ENCODE peak calls at places on chromosomes 16 and 17, in five cellular contexts. V is SK-N-SH, A is GM23338, C is HCT116, H is HL-60. T is an unnamed sample.

GRCh38 chr16:58025351-58026138 is at the start of gene MMP15:
- DNase-seq in V (peak), A (peak), C (peak), H (peak), T (no peak)

GRCh38 chr17:57342141-57342540 is 85.8 kb downstream of the MSI2 start:
- DNase-seq in V (no peak), A (no peak), C (no peak), H (no peak), T (no peak)

GRCh38 chr17:68867759-68868516 is 87.3 kb downstream of the ABCA8 start:
- DNase-seq in V (no peak), A (peak), C (no peak), H (no peak), T (no peak)

GRCh38 chr17:64343833-64344637 is 46.6 kb downstream of the PECAM1 start:
- DNase-seq in V (no peak), A (peak), C (no peak), H (no peak), T (no peak)

GRCh38 chr16:14321542-14321941 is 250.4 kb downstream of the MRTFB start:
- DNase-seq in V (peak), A (peak), C (no peak), H (no peak), T (no peak)

GRCh38 chr17:38606646-38607611 is 1.2 kb upstream of the SRCIN1 start:
- DNase-seq in V (no peak), A (peak), C (no peak), H (no peak), T (no peak)

GRCh38 chr17:32117399-32117798 is 24.9 kb upstream of the RHOT1 start:
- DNase-seq in V (no peak), A (no peak), C (no peak), H (no peak), T (no peak)

GRCh38 chr16:89031715-89032659 is 55.0 kb upstream of the CBFA2T3 start:
- DNase-seq in V (no peak), A (no peak), C (no peak), H (peak), T (no peak)

GRCh38 chr17:48603959-48604769 is 622 bp downstream of the HOXB6 start:
- DNase-seq in V (no peak), A (peak), C (peak), H (no peak), T (no peak)

GRCh38 chr16:87628246-87628923 is 26.1 kb downstream of the JPH3 start:
- DNase-seq in V (no peak), A (no peak), C (no peak), H (no peak), T (no peak)

GRCh38 chr16:8677481-8677880 is 3.1 kb downstream of the ABAT start:
- DNase-seq in V (no peak), A (no peak), C (no peak), H (no peak), T (no peak)

GRCh38 chr17:46832945-46833839 is 14.7 kb upstream of the WNT3 start:
- DNase-seq in V (no peak), A (no peak), C (no peak), H (no peak), T (no peak)

GRCh38 chr17:17710728-17711541 is 29.7 kb downstream of the RAI1 start:
- DNase-seq in V (peak), A (peak), C (peak), H (no peak), T (no peak)

GRCh38 chr17:77786090-77786489 is 172.4 kb upstream of the TNRC6C start:
- DNase-seq in V (no peak), A (peak), C (no peak), H (no peak), T (no peak)

GRCh38 chr17:7026471-7027115 is 3.7 kb downstream of the BCL6B start:
- DNase-seq in V (no peak), A (peak), C (no peak), H (no peak), T (no peak)

GRCh38 chr17:82848022-82848592 is 8.3 kb upstream of the ZNF750 start:
- DNase-seq in V (no peak), A (no peak), C (no peak), H (no peak), T (no peak)

GRCh38 chr16:17369441-17369951 is 101.3 kb downstream of the XYLT1 start:
- DNase-seq in V (no peak), A (no peak), C (no peak), H (peak), T (no peak)

GRCh38 chr16:87060026-87060986 is 256.9 kb downstream of the C16orf95 start:
- DNase-seq in V (no peak), A (peak), C (no peak), H (no peak), T (no peak)

GRCh38 chr16:52095466-52095865 is 451.5 kb downstream of the TOX3 start:
- DNase-seq in V (no peak), A (no peak), C (no peak), H (no peak), T (no peak)

GRCh38 chr16:52086901-52087300 is 460.0 kb downstream of the TOX3 start:
- DNase-seq in V (no peak), A (no peak), C (no peak), H (no peak), T (no peak)

DNA sequence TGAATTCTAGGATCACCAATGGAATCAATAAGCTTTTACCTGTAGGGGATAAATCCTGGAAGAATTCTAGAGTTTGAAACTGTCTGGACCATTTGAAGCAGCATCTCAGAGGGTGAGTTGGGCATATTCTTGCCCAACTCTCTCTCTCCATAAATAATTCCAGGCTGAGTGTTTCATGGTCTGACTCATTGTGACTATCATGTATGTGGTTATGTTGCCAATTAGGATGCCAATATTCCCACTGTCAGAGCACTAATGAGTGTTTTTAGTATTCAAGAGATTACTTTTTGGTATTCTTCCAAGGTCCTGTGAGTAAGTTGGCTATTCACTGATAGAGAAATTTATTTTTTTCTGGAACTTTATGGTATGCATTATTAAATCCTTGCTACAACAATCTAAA is 456.9 kb downstream of the TOX3 start:
- DNase-seq in V (no peak), A (no peak), C (no peak), H (no peak), T (no peak)
- TF ChIP-seq POLR2AphosphoS5 in V (no peak), A (no peak), C (no peak), H (no peak), T (no peak)

GRCh38 chr17:144936-145670 is 7.7 kb downstream of the SCGB1C2 start:
- DNase-seq in V (no peak), A (no peak), C (no peak), H (no peak), T (no peak)
- TF ChIP-seq REST in V (no peak), A (no peak), C (no peak), H (no peak), T (no peak)

DNA sequence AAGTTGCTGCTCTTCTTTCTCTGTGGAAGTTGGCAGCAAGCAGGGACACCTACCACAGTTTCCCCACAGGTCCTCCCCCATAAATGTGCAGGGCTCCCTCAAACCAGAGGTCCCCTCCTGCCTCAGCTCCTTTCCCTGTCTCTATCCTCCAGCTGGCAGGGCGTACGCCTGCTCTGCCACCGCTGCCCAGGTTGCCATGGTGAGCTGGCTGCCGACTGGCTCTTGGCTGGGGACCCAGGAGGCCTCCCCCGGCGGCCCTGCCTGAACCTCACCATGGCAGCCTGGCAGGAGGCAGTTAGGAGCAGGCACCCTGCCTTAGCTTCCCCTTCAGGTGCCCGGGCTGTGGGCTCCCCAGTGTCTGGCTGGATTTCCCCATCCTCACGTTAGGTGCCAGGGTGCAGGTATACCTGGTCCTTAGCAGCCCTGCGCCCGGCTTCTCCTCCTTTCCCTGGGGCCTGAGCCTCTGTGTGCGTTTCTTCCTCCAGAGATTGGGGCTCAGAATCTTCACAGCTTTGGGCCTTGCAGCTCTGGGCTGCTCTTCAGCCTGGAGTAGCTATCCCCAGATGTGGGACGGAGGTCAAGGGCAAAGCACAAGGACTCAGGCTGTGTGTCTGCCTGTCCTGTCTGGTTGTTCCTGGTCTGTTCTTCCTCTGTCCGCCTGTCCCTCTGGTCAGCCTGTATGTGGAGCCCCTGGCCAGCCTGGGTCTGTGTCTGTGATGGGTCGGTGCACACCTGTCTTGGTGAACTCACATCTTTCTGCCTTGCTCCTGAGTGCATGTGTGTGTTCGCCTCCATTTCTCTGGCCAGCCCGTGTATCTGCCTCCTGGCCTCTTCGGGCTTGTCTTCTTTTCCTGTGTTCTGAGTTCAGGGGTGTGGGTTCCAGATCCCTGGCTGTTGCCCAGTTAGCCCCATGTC is 15.7 kb downstream of the GJD3 start:
- DNase-seq in V (peak), A (no peak), C (no peak), H (no peak), T (no peak)
- TF ChIP-seq POLR2AphosphoS5 in V (no peak), A (no peak), C (no peak), H (no peak), T (no peak)

GRCh38 chr16:1526608-1527555 is 6.6 kb upstream of the TMEM204 start:
- DNase-seq in V (no peak), A (no peak), C (no peak), H (no peak), T (no peak)
- TF ChIP-seq REST in V (no peak), A (no peak), C (no peak), H (no peak), T (no peak)

T was measured in Panc1.